ENCODE peak calls at places on chromosomes 12 and 14, in six cellular contexts. K is IMR-90, F is fibroblast of lung, I is OCI-LY7, P is PC-3, R is MM.1S. J is an unnamed sample.

GRCh38 chr14:61218765-61219164 is 62.4 kb downstream of the TMEM30B start:
- DNase-seq in P (no peak), R (no peak), K (no peak), I (no peak), F (no peak), J (peak; percentile 21)

GRCh38 chr12:110109837-110110535 is 14.2 kb upstream of the IFT81 start:
- DNase-seq in P (no peak), K (no peak), R (no peak), F (no peak), I (no peak), J (no peak)

GRCh38 chr12:124107299-124107698 is 134.3 kb downstream of the ZNF664 start:
- DNase-seq in I (no peak), R (no peak), P (no peak), F (no peak), K (no peak), J (no peak)

GRCh38 chr12:128671528-128672042 is 152.2 kb downstream of the SLC15A4 start:
- DNase-seq in K (no peak), I (no peak), P (peak; percentile 26), R (no peak), F (no peak), J (no peak)

GRCh38 chr12:77893918-77894317 is 63.2 kb downstream of the NAV3 start:
- DNase-seq in I (no peak), R (no peak), F (peak; percentile 43), P (peak; percentile 39), K (peak; percentile 2), J (no peak)

GRCh38 chr14:88289214-88289613 is 33.9 kb downstream of the KCNK10 start:
- DNase-seq in R (no peak), P (peak; percentile 76), K (peak; percentile 13), I (no peak), F (no peak), J (no peak)

GRCh38 chr12:103947871-103948555 is 17.7 kb upstream of the TDG start:
- DNase-seq in K (no peak), R (no peak), P (no peak), I (no peak), F (no peak), J (peak; percentile 19)

GRCh38 chr14:65850429-65851145 is 438.1 kb downstream of the FUT8 start:
- DNase-seq in I (no peak), F (no peak), R (peak; percentile 64), P (peak; percentile 9), K (no peak), J (no peak)

GRCh38 chr12:86193931-86194330 is 62.3 kb downstream of the MGAT4C start:
- DNase-seq in R (no peak), F (peak; percentile 44), P (peak; percentile 43), K (peak; percentile 66), I (no peak), J (no peak)

GRCh38 chr14:101972126-101972785 is 7.9 kb downstream of the DYNC1H1 start:
- DNase-seq in F (peak; percentile 100), R (no peak), K (peak; percentile 100), P (peak; percentile 100), I (no peak), J (peak; percentile 94)

GRCh38 chr14:94601961-94602391 is 10.2 kb upstream of the SERPINA3 start:
- DNase-seq in F (peak; percentile 96), K (peak; percentile 89), R (no peak), I (no peak), P (peak; percentile 48), J (peak; percentile 91)

GRCh38 chr12:105945935-105946334 is 192.8 kb downstream of the NUAK1 start:
- DNase-seq in I (no peak), F (peak; percentile 96), K (no peak), R (no peak), P (no peak), J (no peak)

GRCh38 chr12:20865873-20866272 is 55.4 kb downstream of the SLCO1B3 start:
- DNase-seq in F (peak; percentile 4), P (peak; percentile 6), I (no peak), R (no peak), K (no peak), J (no peak)

GRCh38 chr14:95286649-95287048 is 33.1 kb downstream of the CLMN start:
- DNase-seq in K (no peak), I (peak; percentile 66), F (no peak), P (no peak), R (no peak), J (no peak)

GRCh38 chr14:23381871-23382270 is 5.0 kb downstream of the CMTM5 start:
- DNase-seq in F (no peak), K (no peak), I (no peak), R (no peak), P (no peak), J (no peak)

GRCh38 chr14:48936352-48936751 is 649.8 kb downstream of the RPS29 start:
- DNase-seq in I (no peak), P (peak; percentile 60), F (peak; percentile 74), R (no peak), K (peak; percentile 77), J (no peak)

GRCh38 chr14:91142214-91142668 is 28.4 kb downstream of the DGLUCY start:
- DNase-seq in P (no peak), F (no peak), K (no peak), I (peak; percentile 63), R (peak; percentile 80), J (no peak)

GRCh38 chr12:25581067-25581466 is 28.0 kb upstream of the LMNTD1 start:
- DNase-seq in I (no peak), F (no peak), R (no peak), K (no peak), P (no peak), J (no peak)

GRCh38 chr12:55692631-55693322 is 14.9 kb downstream of the ITGA7 start:
- DNase-seq in P (no peak), F (no peak), R (no peak), I (no peak), K (no peak), J (peak; percentile 69)

GRCh38 chr14:88866305-88866704 is 41.9 kb downstream of the TTC8 start:
- DNase-seq in I (no peak), P (no peak), R (no peak), F (peak; percentile 62), K (peak; percentile 75), J (no peak)

GRCh38 chr12:10582704-10583103 is 30.7 kb downstream of the MAGOHB start:
- DNase-seq in I (no peak), K (no peak), P (no peak), R (no peak), F (no peak), J (no peak)

GRCh38 chr12:13299457-13299856 is 102.9 kb downstream of the EMP1 start:
- DNase-seq in R (no peak), K (no peak), P (no peak), I (no peak), F (no peak), J (no peak)

GRCh38 chr12:75633789-75634188 is 122.4 kb upstream of the KRR1 start:
- DNase-seq in R (no peak), K (no peak), P (no peak), I (no peak), F (no peak), J (no peak)

GRCh38 chr12:75634244-75635222 is 123.1 kb upstream of the KRR1 start:
- DNase-seq in F (peak; percentile 52), P (no peak), R (no peak), K (no peak), I (no peak), J (no peak)

GRCh38 chr12:75630091-75630490 is 118.7 kb upstream of the KRR1 start:
- DNase-seq in R (no peak), K (no peak), F (no peak), I (no peak), P (no peak), J (no peak)

GRCh38 chr12:75631809-75632208 is 120.4 kb upstream of the KRR1 start:
- DNase-seq in I (no peak), R (no peak), P (no peak), F (no peak), K (no peak), J (no peak)

DNA sequence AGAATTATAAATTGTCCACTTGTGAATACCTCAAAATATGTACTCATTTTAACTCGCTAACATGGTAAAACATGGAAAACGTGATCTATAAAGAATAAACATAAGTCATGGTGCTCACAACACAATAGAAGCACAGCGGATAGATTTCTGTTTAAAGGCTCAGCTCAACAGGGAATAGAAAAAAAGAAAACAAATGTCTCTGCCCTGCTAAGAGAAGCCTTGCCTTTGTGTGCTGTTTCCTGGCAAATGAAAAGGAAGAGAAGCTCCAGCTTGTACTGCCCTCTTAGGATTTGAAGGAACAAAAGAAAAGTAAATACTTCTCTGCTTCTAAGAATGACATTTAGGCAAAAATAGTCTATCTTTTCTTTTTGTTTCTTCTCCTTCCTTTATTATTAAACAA is 121.0 kb upstream of the KRR1 start:
- DNase-seq in F (peak; percentile 36), P (no peak), K (no peak), I (no peak), R (no peak), J (no peak)
- H3K4me1 ChIP-seq in F (peaks cover 5% of the 10 kb centered on the region), P (peaks cover 20% of the 10 kb centered on the region), K (peaks cover 9% of the 10 kb centered on the region), I (peaks cover 7% of the 10 kb centered on the region), R (no peaks in the 10 kb centered on the region), J (peaks cover 17% of the 10 kb centered on the region)

DNA sequence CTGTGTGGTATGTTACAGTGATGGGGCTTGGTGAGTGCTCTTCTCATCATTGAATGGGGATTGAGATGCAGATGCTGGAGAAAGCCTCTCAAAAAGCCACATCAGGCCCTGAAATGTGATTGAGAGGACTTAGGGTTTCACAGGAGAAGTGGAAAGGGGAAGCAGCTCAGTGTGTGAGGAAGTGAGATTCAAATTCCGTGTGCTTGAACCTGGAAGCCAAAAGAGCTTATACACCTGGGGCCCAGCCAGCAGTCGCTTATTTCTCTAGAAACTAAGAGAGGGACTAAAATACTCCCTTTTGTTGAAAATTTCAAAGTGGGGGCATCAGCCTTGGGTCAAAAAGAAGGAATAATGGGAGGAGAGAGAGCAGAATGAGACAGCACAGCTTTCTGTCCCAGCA is 39.1 kb upstream of the GZMB start:
- DNase-seq in R (no peak), F (no peak), I (peak; percentile 77), K (no peak), P (no peak), J (no peak)
- H3K27ac ChIP-seq in R (peak overlapping the region; percentile 78), F (no peak overlapping the region), I (peak overlapping the region; percentile 56), K (no peak overlapping the region), P (no peak overlapping the region), J (no peak overlapping the region)

DNA sequence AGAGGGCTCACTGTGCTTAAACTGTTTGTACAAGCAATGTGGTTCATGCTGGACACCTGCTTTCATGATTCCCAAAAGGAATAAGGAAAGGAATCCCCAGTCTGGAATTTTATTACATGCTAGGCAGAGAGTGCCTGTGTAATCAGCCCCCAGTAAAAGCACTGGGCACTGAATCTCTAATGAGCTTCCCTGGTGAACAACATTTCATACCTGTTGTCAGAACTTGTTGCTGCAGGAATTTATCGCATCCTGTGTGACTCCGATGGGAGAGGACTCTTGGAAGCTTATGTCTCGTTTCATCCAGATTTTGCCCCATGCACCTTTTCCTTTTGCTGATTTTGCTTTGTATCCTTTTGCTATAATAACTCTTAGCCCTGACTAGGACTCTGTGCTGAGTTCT is 190.2 kb upstream of the HMGA2 start:
- DNase-seq in F (no peak), R (no peak), P (peak; percentile 34), K (no peak), I (no peak), J (no peak)
- H3K4me2 ChIP-seq in F (no peak overlapping the region), R (no peak overlapping the region), P (peak overlapping the region; percentile 45), K (no peak overlapping the region), I (no peak overlapping the region), J (peak overlapping the region; percentile 25)

GRCh38 chr14:20935303-20935984 is 19.8 kb upstream of the RNASE2 start:
- DNase-seq in F (no peak), K (no peak), R (no peak), I (no peak), P (no peak), J (no peak)
- H3K4me1 ChIP-seq in F (no peaks in the 10 kb centered on the region), K (no peaks in the 10 kb centered on the region), R (no peaks in the 10 kb centered on the region), I (no peaks in the 10 kb centered on the region), P (no peaks in the 10 kb centered on the region), J (no peaks in the 10 kb centered on the region)